ENCODE peak calls at places on chromosomes 5 and 9, in six cellular contexts. M is OCI-LY7, W is GM12865, Z is right atrium auricular region, L is cardiac muscle cell, K is AG09319. Y is an unnamed sample.

GRCh38 chr5:171420429-171421231 is 1.2 kb downstream of the FGF18 start:
- DNase-seq in M (no peak), W (no peak), Z (peak; percentile 91), L (peak; percentile 92), K (peak; percentile 71), Y (no peak)

GRCh38 chr9:71737455-71737854 is 30.9 kb downstream of the CEMIP2 start:
- DNase-seq in M (no peak), W (no peak), Z (no peak), L (peak; percentile 41), K (no peak), Y (no peak)

GRCh38 chr9:118533101-118533500 is 828.9 kb downstream of the TLR4 start:
- DNase-seq in M (no peak), W (no peak), Z (no peak), L (no peak), K (no peak), Y (peak; percentile 1)

GRCh38 chr5:119537704-119538103 is 85.4 kb downstream of the HSD17B4 start:
- DNase-seq in M (no peak), W (peak; percentile 87), Z (no peak), L (peak; percentile 29), K (no peak), Y (peak; percentile 18)

GRCh38 chr5:174425964-174426290 is 298.5 kb upstream of the MSX2 start:
- DNase-seq in M (no peak), W (no peak), Z (no peak), L (no peak), K (no peak), Y (no peak)

GRCh38 chr5:67453526-67453925 is 256.9 kb upstream of the CD180 start:
- DNase-seq in M (no peak), W (no peak), Z (no peak), L (peak; percentile 40), K (no peak), Y (no peak)

GRCh38 chr9:117448066-117448465 is 33.2 kb upstream of the ASTN2 start:
- DNase-seq in M (no peak), W (no peak), Z (no peak), L (no peak), K (no peak), Y (no peak)

GRCh38 chr5:178644826-178645545 is 18.1 kb upstream of the CLK4 start:
- DNase-seq in M (no peak), W (no peak), Z (no peak), L (peak; percentile 44), K (no peak), Y (no peak)

GRCh38 chr9:127682351-127683136 is 24.2 kb upstream of the CFAP157 start:
- DNase-seq in M (no peak), W (no peak), Z (no peak), L (no peak), K (no peak), Y (no peak)

GRCh38 chr9:116007824-116008223 is 145.8 kb upstream of the PAPPA start:
- DNase-seq in M (no peak), W (no peak), Z (no peak), L (no peak), K (no peak), Y (no peak)

GRCh38 chr9:100652850-100653249 is 75.0 kb downstream of the CAVIN4 start:
- DNase-seq in M (no peak), W (no peak), Z (no peak), L (no peak), K (no peak), Y (no peak)

GRCh38 chr9:71552480-71552879 is 215.8 kb downstream of the CEMIP2 start:
- DNase-seq in M (no peak), W (no peak), Z (no peak), L (no peak), K (no peak), Y (no peak)

GRCh38 chr9:75962186-75963036 is 71.9 kb downstream of the PCSK5 start:
- DNase-seq in M (no peak), W (no peak), Z (no peak), L (no peak), K (no peak), Y (no peak)

GRCh38 chr5:67773439-67773988 is 442.0 kb upstream of the PIK3R1 start:
- DNase-seq in M (no peak), W (no peak), Z (peak; percentile 77), L (peak; percentile 85), K (no peak), Y (no peak)

GRCh38 chr5:178227929-178228328 is 4.7 kb downstream of the PHYKPL start:
- DNase-seq in M (no peak), W (no peak), Z (no peak), L (no peak), K (no peak), Y (no peak)

GRCh38 chr9:112352209-112352608 is 18.8 kb upstream of the PTBP3 start:
- DNase-seq in M (no peak), W (no peak), Z (no peak), L (no peak), K (no peak), Y (no peak)

GRCh38 chr9:86324308-86324707 is 29.9 kb downstream of the TUT7 start:
- DNase-seq in M (no peak), W (peak; percentile 9), Z (no peak), L (peak; percentile 79), K (no peak), Y (no peak)

GRCh38 chr5:86909461-86909881 is 291.7 kb downstream of the COX7C start:
- DNase-seq in M (no peak), W (no peak), Z (no peak), L (peak; percentile 74), K (no peak), Y (no peak)

GRCh38 chr5:78508231-78508765 is 140.3 kb downstream of the LHFPL2 start:
- DNase-seq in M (no peak), W (no peak), Z (no peak), L (peak; percentile 50), K (no peak), Y (no peak)

GRCh38 chr9:87541663-87542062 is 44.0 kb downstream of the DAPK1 start:
- DNase-seq in M (no peak), W (no peak), Z (no peak), L (no peak), K (no peak), Y (no peak)

GRCh38 chr9:6055213-6055612 is 39.8 kb upstream of the RANBP6 start:
- DNase-seq in M (peak; percentile 77), W (peak; percentile 93), Z (no peak), L (peak; percentile 98), K (peak; percentile 90), Y (peak; percentile 85)

GRCh38 chr5:75044406-75044805 is 8.0 kb downstream of the GCNT4 start:
- DNase-seq in M (no peak), W (peak; percentile 6), Z (no peak), L (no peak), K (no peak), Y (no peak)

GRCh38 chr9:113522858-113523257 is 59.3 kb downstream of the RGS3 start:
- DNase-seq in M (no peak), W (no peak), Z (no peak), L (no peak), K (no peak), Y (no peak)

GRCh38 chr9:134501266-134502181 is 140.1 kb upstream of the COL5A1 start:
- DNase-seq in M (no peak), W (no peak), Z (no peak), L (no peak), K (no peak), Y (no peak)

GRCh38 chr5:120610145-120610544 is 146.0 kb downstream of the PRR16 start:
- DNase-seq in M (no peak), W (no peak), Z (no peak), L (no peak), K (no peak), Y (no peak)

GRCh38 chr5:147510885-147511284 is 1.0 kb upstream of the DPYSL3 start:
- DNase-seq in M (no peak), W (no peak), Z (no peak), L (no peak), K (no peak), Y (no peak)

GRCh38 chr5:138597660-138598400 is 22.6 kb upstream of the HSPA9 start:
- DNase-seq in M (no peak), W (no peak), Z (no peak), L (peak; percentile 11), K (no peak), Y (no peak)

GRCh38 chr5:150112211-150113046 is 26.1 kb upstream of the CSF1R start:
- DNase-seq in M (no peak), W (no peak), Z (peak; percentile 79), L (peak; percentile 87), K (peak; percentile 54), Y (peak; percentile 32)

GRCh38 chr5:136374003-136374402 is 8.7 kb upstream of the TRPC7 start:
- DNase-seq in M (peak; percentile 5), W (peak; percentile 42), Z (no peak), L (peak; percentile 29), K (no peak), Y (no peak)

GRCh38 chr9:130368631-130369103 is 76.1 kb upstream of the ASS1 start:
- DNase-seq in M (peak; percentile 8), W (peak; percentile 10), Z (no peak), L (no peak), K (no peak), Y (peak; percentile 26)
- TF ChIP-seq CTCF in M (peak; percentile 59), W (no peak), Z (no peak), L (no peak), K (no peak), Y (no peak)

DNA sequence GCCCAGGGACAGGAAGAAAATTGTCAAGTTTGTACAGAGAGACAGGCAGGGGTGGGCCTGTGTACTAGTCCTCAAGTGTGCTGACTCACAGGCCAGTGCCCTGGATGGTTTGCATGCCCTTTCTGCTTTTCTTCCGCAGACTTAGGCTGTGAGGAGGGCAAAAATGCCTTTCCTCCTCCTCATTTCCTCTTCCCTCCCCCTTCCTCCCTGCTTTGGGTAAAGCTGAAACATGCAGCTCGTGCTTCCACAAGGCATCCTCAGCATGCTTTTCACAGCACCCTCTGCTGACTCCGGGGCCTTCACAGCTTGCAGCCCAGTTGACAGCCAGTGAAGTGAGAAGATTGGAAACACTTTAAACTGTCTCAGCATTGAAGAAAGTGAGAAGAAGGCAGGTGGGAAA is 138.6 kb downstream of the GRIA1 start:
- DNase-seq in M (peak; percentile 72), W (no peak), Z (no peak), L (peak; percentile 97), K (peak; percentile 88), Y (peak; percentile 86)
- TF ChIP-seq CTCF in M (peak; percentile 69), W (no peak), Z (no peak), L (peak; percentile 65), K (peak; percentile 70), Y (peak; percentile 48)

DNA sequence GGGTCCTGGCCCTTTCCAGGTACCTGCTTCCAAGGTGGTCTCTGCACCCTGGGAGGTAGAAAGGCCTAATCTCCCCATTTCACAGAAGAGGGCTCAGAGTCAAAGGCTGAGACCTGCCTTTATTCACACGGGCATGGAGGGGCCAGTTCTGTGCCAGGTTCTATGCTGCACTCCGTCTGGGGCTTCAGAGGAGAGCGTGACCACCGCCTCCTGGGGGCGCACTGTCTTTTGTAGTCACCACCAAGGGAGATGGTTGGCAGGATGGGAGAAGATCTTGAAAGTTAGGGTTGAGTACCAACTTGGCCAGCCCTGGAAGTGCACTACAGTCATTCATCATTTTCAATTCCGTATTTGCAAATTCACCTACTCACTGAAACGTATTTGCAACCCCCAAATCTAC is 23.7 kb upstream of the PRDM12 start:
- DNase-seq in M (no peak), W (no peak), Z (no peak), L (no peak), K (no peak), Y (no peak)
- TF ChIP-seq CTCF in M (peak; percentile 14), W (no peak), Z (no peak), L (no peak), K (no peak), Y (no peak)

DNA sequence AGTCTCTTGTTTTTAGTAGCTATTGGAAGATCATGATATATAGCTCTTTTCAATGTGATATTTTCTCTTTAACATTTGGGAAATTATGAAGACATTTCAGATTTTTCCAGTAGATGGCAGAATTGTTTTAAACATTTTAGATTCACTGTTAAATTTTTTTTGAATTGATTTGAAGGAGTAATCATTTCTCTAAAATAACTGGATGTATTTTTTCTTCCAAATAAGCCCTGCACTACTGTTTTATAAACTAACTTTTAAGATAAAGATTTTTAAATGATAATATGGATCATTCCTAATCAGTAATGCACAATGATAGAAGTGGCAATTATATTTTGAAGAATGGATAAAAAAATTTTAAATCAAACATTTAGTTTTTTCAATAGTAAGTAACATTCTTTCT is 14.2 kb downstream of the NDUFAF2 start:
- DNase-seq in M (peak; percentile 16), W (peak; percentile 9), Z (no peak), L (peak; percentile 50), K (no peak), Y (no peak)
- TF ChIP-seq CTCF in M (peak; percentile 76), W (peak; percentile 8), Z (no peak), L (peak; percentile 26), K (peak; percentile 17), Y (peak; percentile 1)

Y was measured in kidney epithelial cell.